ENCODE peak calls at places on chromosome 9, in four cellular contexts. J, Z, X and A are unnamed samples.

GRCh38 chr9:118595719-118596305 is 773.4 kb downstream of the BRINP1 start:
- DNase-seq in J (no peak), Z (no peak), X (no peak), A (no peak)

GRCh38 chr9:86946712-86947145 is 577 bp downstream of the GAS1 start:
- DNase-seq in J (peak), Z (no peak), X (no peak), A (no peak)

GRCh38 chr9:89863837-89864236 is 259.0 kb downstream of the GADD45G start:
- DNase-seq in J (no peak), Z (no peak), X (no peak), A (no peak)

GRCh38 chr9:79080536-79080935 is 491.2 kb upstream of the TLE4 start:
- DNase-seq in J (no peak), Z (no peak), X (no peak), A (no peak)

GRCh38 chr9:124254261-124254682 is 3.5 kb upstream of the NEK6 start:
- DNase-seq in J (no peak), Z (no peak), X (no peak), A (no peak)

GRCh38 chr9:99011161-99011709 is 67.5 kb downstream of the COL15A1 start:
- DNase-seq in J (no peak), Z (no peak), X (no peak), A (no peak)

GRCh38 chr9:4837768-4838546 is 45.2 kb downstream of the RCL1 start:
- DNase-seq in J (no peak), Z (no peak), X (peak), A (no peak)

GRCh38 chr9:107739601-107740082 is 250.1 kb upstream of the KLF4 start:
- DNase-seq in J (no peak), Z (no peak), X (no peak), A (no peak)

GRCh38 chr9:3768286-3768685 is 242.5 kb upstream of the RFX3 start:
- DNase-seq in J (no peak), Z (no peak), X (no peak), A (no peak)

GRCh38 chr9:85433046-85433445 is 308.7 kb downstream of the AGTPBP1 start:
- DNase-seq in J (no peak), Z (no peak), X (no peak), A (no peak)

GRCh38 chr9:25513509-25514033 is 164.7 kb downstream of the TUSC1 start:
- DNase-seq in J (no peak), Z (no peak), X (no peak), A (no peak)

GRCh38 chr9:78927099-78927940 is 630.4 kb downstream of the PSAT1 start:
- DNase-seq in J (no peak), Z (no peak), X (no peak), A (no peak)

DNA sequence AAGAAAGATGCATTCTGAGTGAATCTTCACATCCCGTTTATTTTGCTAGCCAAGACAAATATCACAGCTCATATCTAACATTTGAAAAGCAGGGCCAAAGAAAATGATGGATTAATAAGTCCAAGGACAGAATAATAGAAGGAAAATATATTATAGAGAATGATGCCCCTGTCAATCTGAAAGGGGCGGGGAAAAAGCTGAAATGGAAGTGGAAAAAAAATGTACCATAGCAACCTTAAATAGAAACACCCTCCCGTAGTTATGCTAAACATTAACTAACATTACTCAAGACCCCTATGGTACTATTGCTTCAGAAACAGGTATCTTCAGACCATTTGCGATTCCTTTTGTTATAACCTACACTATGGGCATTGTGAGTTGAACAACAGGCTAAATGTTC is 67.7 kb upstream of the SMARCA2 start:
- DNase-seq in J (no peak), Z (no peak), X (no peak), A (no peak)
- H3K27ac ChIP-seq in J (no peak), Z (no peak), X (no peak), A (no peak)

GRCh38 chr9:131773911-131774379 is 34.1 kb upstream of the RAPGEF1 start:
- DNase-seq in J (peak), Z (no peak), X (peak), A (no peak)
- TF ChIP-seq TCF7L2 in J (no peak), Z (no peak), X (no peak), A (no peak)

GRCh38 chr9:108953983-108954574 is 19.9 kb downstream of the ABITRAM start:
- DNase-seq in J (peak), Z (peak), X (peak), A (no peak)
- H3K27ac ChIP-seq in J (no peak), Z (no peak), X (no peak), A (no peak)

GRCh38 chr9:126688617-126689016 is 74.9 kb downstream of the LMX1B start:
- DNase-seq in J (no peak), Z (no peak), X (no peak), A (no peak)
- TF ChIP-seq TCF7L2 in J (no peak), Z (no peak), X (no peak), A (no peak)

DNA sequence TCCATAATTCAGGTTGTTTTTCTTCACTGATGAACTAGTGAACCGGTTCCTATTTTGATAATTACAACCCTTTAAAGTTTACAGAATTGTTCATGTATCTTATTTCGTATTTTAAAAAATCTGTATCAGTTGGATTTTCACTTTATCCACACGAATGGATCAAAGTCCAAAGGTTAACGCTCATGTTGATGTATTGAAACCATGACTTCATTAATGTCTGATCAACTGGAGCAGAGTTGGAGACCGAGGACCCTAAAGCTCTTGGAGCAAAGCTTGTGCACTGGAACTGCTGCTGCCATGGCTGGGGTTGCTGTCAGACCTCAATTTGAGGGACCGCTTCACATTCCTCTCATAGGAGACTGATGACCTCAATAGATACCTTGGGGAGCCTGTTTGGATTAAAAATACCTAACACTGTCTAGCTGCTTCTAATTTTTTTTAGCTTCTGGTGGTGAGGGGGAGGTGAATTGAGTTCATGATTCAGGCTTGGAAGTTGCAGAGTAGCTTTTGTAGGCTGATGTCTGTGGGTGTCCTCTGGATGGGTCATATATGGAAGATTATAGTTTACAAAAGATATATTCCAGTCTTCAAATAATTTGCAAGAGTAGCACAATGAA is 45.1 kb downstream of the KIAA1958 start:
- DNase-seq in J (no peak), Z (no peak), X (peak), A (no peak)
- H3K27ac ChIP-seq in J (no peak), Z (no peak), X (no peak), A (no peak)

GRCh38 chr9:123234853-123235252 is 33.5 kb downstream of the STRBP start:
- DNase-seq in J (no peak), Z (no peak), X (no peak), A (no peak)

GRCh38 chr9:123237220-123237619 is 31.2 kb downstream of the STRBP start:
- DNase-seq in J (no peak), Z (no peak), X (no peak), A (no peak)

GRCh38 chr9:123238364-123238763 is 30.0 kb downstream of the STRBP start:
- DNase-seq in J (no peak), Z (no peak), X (no peak), A (no peak)

GRCh38 chr9:123235448-123235847 is 32.9 kb downstream of the STRBP start:
- DNase-seq in J (no peak), Z (no peak), X (peak), A (no peak)

DNA sequence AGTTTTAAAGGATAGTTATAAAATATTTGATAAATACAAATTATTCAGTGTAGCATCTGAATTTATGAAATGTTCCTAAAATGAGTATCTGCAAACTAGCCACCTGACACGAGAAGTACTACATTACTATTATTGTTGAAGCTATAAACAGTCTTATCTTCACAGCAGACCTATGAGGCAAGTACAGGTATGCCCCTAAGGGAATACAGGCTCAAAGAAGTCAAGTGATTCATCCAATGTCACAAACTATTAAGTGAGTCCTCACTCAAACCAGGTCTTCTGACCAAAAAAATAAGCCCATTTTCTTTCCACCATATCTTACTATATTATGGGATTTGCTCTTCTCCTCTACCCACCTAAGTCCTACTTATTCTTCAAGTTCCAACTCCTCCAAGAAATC is 28.7 kb downstream of the STRBP start:
- DNase-seq in J (no peak), Z (no peak), X (no peak), A (no peak)
- TF ChIP-seq TCF7L2 in J (no peak), Z (no peak), X (no peak), A (no peak)

DNA sequence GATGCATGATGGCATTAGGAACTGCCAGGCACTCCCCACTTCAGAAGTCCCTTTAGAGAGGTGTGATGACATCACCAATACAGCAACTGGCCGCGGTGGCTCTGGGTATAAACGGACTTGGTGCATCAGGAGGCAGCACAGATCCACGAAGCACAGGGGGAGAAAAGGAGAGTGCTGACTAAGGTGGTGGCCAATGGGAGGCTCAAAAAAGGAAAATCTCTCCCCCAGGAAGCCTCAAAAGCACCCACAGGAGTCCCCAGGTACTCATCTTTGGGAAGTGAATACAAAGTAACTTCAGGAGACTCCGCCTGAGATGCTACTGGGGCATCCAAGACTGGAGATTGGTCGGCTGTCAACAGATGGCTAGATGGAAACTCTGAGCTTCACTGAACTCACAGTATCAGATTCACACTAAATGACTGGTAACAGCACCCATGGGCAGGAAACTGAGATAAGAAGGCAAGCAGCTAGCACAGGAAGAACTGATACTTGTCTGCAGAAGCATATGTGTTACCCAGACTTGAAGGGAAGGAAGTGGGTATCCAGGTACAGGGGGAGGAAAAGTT is 7.6 kb downstream of the TTC39B start:
- DNase-seq in J (no peak), Z (no peak), X (no peak), A (no peak)
- H3K27ac ChIP-seq in J (no peak), Z (no peak), X (no peak), A (no peak)

DNA sequence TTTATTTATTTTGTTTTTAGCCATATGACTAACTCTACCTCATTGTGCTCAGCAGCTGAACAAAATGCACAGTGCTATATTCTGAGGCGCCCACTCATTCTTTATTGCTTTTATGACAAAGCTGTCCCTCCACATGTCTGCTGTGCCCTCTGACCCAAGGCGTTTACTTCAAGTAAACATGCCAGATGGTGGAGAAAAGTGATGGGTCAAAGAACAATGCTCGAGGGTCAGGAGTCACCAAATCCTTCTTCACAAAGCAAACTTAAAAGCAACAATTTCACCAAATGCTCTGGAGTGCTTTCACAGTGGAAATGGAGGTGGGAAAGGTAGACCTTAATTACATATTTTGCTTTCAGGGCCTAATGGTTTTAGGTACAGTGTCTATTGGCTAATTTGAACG is 215.3 kb upstream of the ELAVL2 start:
- DNase-seq in J (no peak), Z (no peak), X (no peak), A (no peak)
- TF ChIP-seq TCF7L2 in J (no peak), Z (no peak), X (no peak), A (no peak)

GRCh38 chr9:128078504-128079434 is 10.7 kb downstream of the SLC25A25 start:
- DNase-seq in J (peak), Z (peak), X (no peak), A (no peak)

GRCh38 chr9:128080218-128080617 is 12.2 kb downstream of the SLC25A25 start:
- DNase-seq in J (no peak), Z (no peak), X (no peak), A (no peak)

GRCh38 chr9:128082173-128082572 is 14.1 kb downstream of the SLC25A25 start:
- DNase-seq in J (peak), Z (peak), X (no peak), A (no peak)

GRCh38 chr9:128081052-128081451 is 13.0 kb downstream of the SLC25A25 start:
- DNase-seq in J (peak), Z (no peak), X (no peak), A (no peak)

GRCh38 chr9:128077847-128078503 is 9.9 kb downstream of the SLC25A25 start:
- DNase-seq in J (peak), Z (no peak), X (no peak), A (no peak)
- H3K27ac ChIP-seq in J (peak), Z (peak), X (no peak), A (peak)

DNA sequence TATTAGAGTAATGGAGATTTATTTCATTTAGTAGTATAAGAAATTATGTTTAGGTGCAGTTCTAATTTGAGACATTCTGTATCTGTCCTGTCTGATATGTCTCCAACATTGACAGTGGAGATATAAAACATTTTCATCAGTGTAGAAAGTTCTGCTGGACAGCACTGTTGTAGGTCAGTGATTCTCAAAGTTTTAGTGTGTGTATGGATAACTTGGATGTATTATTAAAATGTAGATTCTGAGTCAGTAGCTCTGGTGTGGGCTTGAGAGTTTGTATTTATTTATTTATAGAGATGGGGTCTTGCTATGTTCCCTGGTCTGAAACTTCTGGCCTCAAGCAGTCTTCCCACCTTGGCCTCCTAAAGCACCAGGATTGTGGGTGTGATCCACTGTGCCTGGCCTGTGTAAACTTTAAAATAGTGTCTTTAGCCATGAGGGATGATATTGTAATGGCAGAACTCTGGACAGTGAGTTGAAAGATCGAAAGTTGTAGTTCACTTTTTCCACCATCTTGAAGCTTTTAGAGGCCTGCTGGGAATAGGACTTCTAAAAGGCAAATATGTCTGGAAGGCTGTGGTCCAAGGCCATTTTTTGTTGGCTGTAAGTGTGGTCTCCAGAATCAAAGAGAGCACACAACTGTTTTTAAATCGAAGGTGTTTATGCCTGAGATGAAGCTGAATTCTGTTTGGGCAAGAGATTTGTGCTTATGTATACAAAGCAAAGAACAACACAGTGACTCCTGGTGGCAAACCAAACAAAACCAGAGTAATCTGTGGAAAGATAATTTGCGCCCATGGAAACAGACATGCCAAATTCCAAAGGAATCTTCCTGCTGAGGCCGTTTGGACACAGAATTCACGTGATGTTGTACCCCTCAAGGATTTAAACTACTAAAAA is 12.4 kb downstream of the UBAP1 start:
- DNase-seq in J (no peak), Z (no peak), X (peak), A (no peak)
- TF ChIP-seq TCF7L2 in J (no peak), Z (no peak), X (no peak), A (no peak)